ENCODE peak calls at places on chromosomes 16 and 17, in nine cellular contexts. One of them, this sample, is unnamed.

GRCh38 chr17:47994714-47995113 is 23.8 kb downstream of the CDK5RAP3 start:
- DNase-seq in NCI-H2029 treated with DMSO at 0.1 percent for 48 hours: no peak
- DNase-seq in activated CD8-positive, alpha-beta T cell treated with anti-CD3 and anti-CD28 coated beads, Interleukin-2, amount 10 ng/mL, durations not matched to agents 7 days and 5 days: no peak
- DNase-seq in OCI-M1: no peak
- DNase-seq in Peyer's patch: no peak
- DNase-seq in amniotic stem cell: no peak
- DNase-seq in ascending aorta: no peak
- DNase-seq in Daoy: no peak
- DNase-seq in naive thymus-derived CD8-positive, alpha-beta T cell: no peak
- DNase-seq in this sample: no peak

GRCh38 chr17:17356931-17357270 is 53.7 kb downstream of the NT5M start:
- DNase-seq in activated CD8-positive, alpha-beta T cell treated with anti-CD3 and anti-CD28 coated beads, Interleukin-2, amount 10 ng/mL, durations not matched to agents 7 days and 5 days: no peak
- DNase-seq in ascending aorta: no peak
- DNase-seq in amniotic stem cell: no peak
- DNase-seq in Daoy: no peak
- DNase-seq in naive thymus-derived CD8-positive, alpha-beta T cell: no peak
- DNase-seq in Peyer's patch: no peak
- DNase-seq in NCI-H2029 treated with DMSO at 0.1 percent for 48 hours: no peak
- DNase-seq in OCI-M1: no peak
- DNase-seq in this sample: no peak

GRCh38 chr17:77746901-77747620 is 211.4 kb upstream of the TNRC6C start:
- DNase-seq in amniotic stem cell: no peak
- DNase-seq in activated CD8-positive, alpha-beta T cell treated with anti-CD3 and anti-CD28 coated beads, Interleukin-2, amount 10 ng/mL, durations not matched to agents 7 days and 5 days: no peak
- DNase-seq in OCI-M1: no peak
- DNase-seq in Peyer's patch: no peak
- DNase-seq in ascending aorta: peak; percentile 18
- DNase-seq in naive thymus-derived CD8-positive, alpha-beta T cell: no peak
- DNase-seq in NCI-H2029 treated with DMSO at 0.1 percent for 48 hours: no peak
- DNase-seq in Daoy: no peak
- DNase-seq in this sample: no peak

GRCh38 chr16:28534542-28535373 is 4.0 kb downstream of the NUPR1 start:
- DNase-seq in ascending aorta: peak; percentile 84
- DNase-seq in NCI-H2029 treated with DMSO at 0.1 percent for 48 hours: no peak
- DNase-seq in amniotic stem cell: no peak
- DNase-seq in Peyer's patch: no peak
- DNase-seq in Daoy: no peak
- DNase-seq in activated CD8-positive, alpha-beta T cell treated with anti-CD3 and anti-CD28 coated beads, Interleukin-2, amount 10 ng/mL, durations not matched to agents 7 days and 5 days: no peak
- DNase-seq in OCI-M1: peak; percentile 46
- DNase-seq in naive thymus-derived CD8-positive, alpha-beta T cell: peak; percentile 45
- DNase-seq in this sample: no peak

GRCh38 chr16:89290472-89290871 is 73.0 kb downstream of the ZNF778 start:
- DNase-seq in Peyer's patch: no peak
- DNase-seq in naive thymus-derived CD8-positive, alpha-beta T cell: no peak
- DNase-seq in activated CD8-positive, alpha-beta T cell treated with anti-CD3 and anti-CD28 coated beads, Interleukin-2, amount 10 ng/mL, durations not matched to agents 7 days and 5 days: no peak
- DNase-seq in ascending aorta: no peak
- DNase-seq in NCI-H2029 treated with DMSO at 0.1 percent for 48 hours: no peak
- DNase-seq in amniotic stem cell: no peak
- DNase-seq in OCI-M1: no peak
- DNase-seq in Daoy: no peak
- DNase-seq in this sample: no peak

GRCh38 chr17:52155301-52155700 is 3.2 kb downstream of the CA10 start:
- DNase-seq in Daoy: no peak
- DNase-seq in activated CD8-positive, alpha-beta T cell treated with anti-CD3 and anti-CD28 coated beads, Interleukin-2, amount 10 ng/mL, durations not matched to agents 7 days and 5 days: no peak
- DNase-seq in ascending aorta: no peak
- DNase-seq in NCI-H2029 treated with DMSO at 0.1 percent for 48 hours: no peak
- DNase-seq in Peyer's patch: no peak
- DNase-seq in naive thymus-derived CD8-positive, alpha-beta T cell: no peak
- DNase-seq in amniotic stem cell: no peak
- DNase-seq in OCI-M1: no peak
- DNase-seq in this sample: no peak

GRCh38 chr17:63696381-63696961 is 3.5 kb downstream of the LIMD2 start:
- DNase-seq in OCI-M1: peak; percentile 65
- DNase-seq in Daoy: peak; percentile 42
- DNase-seq in NCI-H2029 treated with DMSO at 0.1 percent for 48 hours: no peak
- DNase-seq in naive thymus-derived CD8-positive, alpha-beta T cell: peak; percentile 58
- DNase-seq in activated CD8-positive, alpha-beta T cell treated with anti-CD3 and anti-CD28 coated beads, Interleukin-2, amount 10 ng/mL, durations not matched to agents 7 days and 5 days: peak; percentile 69
- DNase-seq in amniotic stem cell: no peak
- DNase-seq in Peyer's patch: peak; percentile 57
- DNase-seq in ascending aorta: no peak
- DNase-seq in this sample: peak; percentile 45

GRCh38 chr16:78705694-78706093 is 606.2 kb downstream of the WWOX start:
- DNase-seq in naive thymus-derived CD8-positive, alpha-beta T cell: peak; percentile 1
- DNase-seq in Daoy: peak; percentile 18
- DNase-seq in amniotic stem cell: no peak
- DNase-seq in activated CD8-positive, alpha-beta T cell treated with anti-CD3 and anti-CD28 coated beads, Interleukin-2, amount 10 ng/mL, durations not matched to agents 7 days and 5 days: no peak
- DNase-seq in OCI-M1: peak; percentile 32
- DNase-seq in Peyer's patch: no peak
- DNase-seq in NCI-H2029 treated with DMSO at 0.1 percent for 48 hours: no peak
- DNase-seq in ascending aorta: no peak
- DNase-seq in this sample: no peak

GRCh38 chr17:83081561-83082201 is 2.3 kb downstream of the METRNL start:
- DNase-seq in OCI-M1: no peak
- DNase-seq in naive thymus-derived CD8-positive, alpha-beta T cell: peak; percentile 30
- DNase-seq in ascending aorta: peak; percentile 86
- DNase-seq in Peyer's patch: peak; percentile 74
- DNase-seq in amniotic stem cell: no peak
- DNase-seq in activated CD8-positive, alpha-beta T cell treated with anti-CD3 and anti-CD28 coated beads, Interleukin-2, amount 10 ng/mL, durations not matched to agents 7 days and 5 days: no peak
- DNase-seq in NCI-H2029 treated with DMSO at 0.1 percent for 48 hours: no peak
- DNase-seq in Daoy: no peak
- DNase-seq in this sample: peak; percentile 60

GRCh38 chr16:89024546-89024945 is 47.5 kb upstream of the CBFA2T3 start:
- DNase-seq in Peyer's patch: no peak
- DNase-seq in activated CD8-positive, alpha-beta T cell treated with anti-CD3 and anti-CD28 coated beads, Interleukin-2, amount 10 ng/mL, durations not matched to agents 7 days and 5 days: no peak
- DNase-seq in naive thymus-derived CD8-positive, alpha-beta T cell: no peak
- DNase-seq in OCI-M1: no peak
- DNase-seq in Daoy: no peak
- DNase-seq in amniotic stem cell: no peak
- DNase-seq in NCI-H2029 treated with DMSO at 0.1 percent for 48 hours: no peak
- DNase-seq in ascending aorta: no peak
- DNase-seq in this sample: no peak

GRCh38 chr17:57444632-57445031 is 188.3 kb downstream of the MSI2 start:
- DNase-seq in Peyer's patch: no peak
- DNase-seq in OCI-M1: no peak
- DNase-seq in naive thymus-derived CD8-positive, alpha-beta T cell: no peak
- DNase-seq in Daoy: no peak
- DNase-seq in ascending aorta: no peak
- DNase-seq in NCI-H2029 treated with DMSO at 0.1 percent for 48 hours: no peak
- DNase-seq in activated CD8-positive, alpha-beta T cell treated with anti-CD3 and anti-CD28 coated beads, Interleukin-2, amount 10 ng/mL, durations not matched to agents 7 days and 5 days: no peak
- DNase-seq in amniotic stem cell: no peak
- DNase-seq in this sample: no peak

GRCh38 chr17:3004150-3004801 is 59.1 kb downstream of the OR1D5 start:
- DNase-seq in Peyer's patch: peak; percentile 86
- DNase-seq in Daoy: peak; percentile 99
- DNase-seq in ascending aorta: peak; percentile 99
- DNase-seq in OCI-M1: no peak
- DNase-seq in NCI-H2029 treated with DMSO at 0.1 percent for 48 hours: peak; percentile 74
- DNase-seq in amniotic stem cell: no peak
- DNase-seq in naive thymus-derived CD8-positive, alpha-beta T cell: peak; percentile 80
- DNase-seq in activated CD8-positive, alpha-beta T cell treated with anti-CD3 and anti-CD28 coated beads, Interleukin-2, amount 10 ng/mL, durations not matched to agents 7 days and 5 days: peak; percentile 23
- DNase-seq in this sample: peak; percentile 65

GRCh38 chr16:51487880-51488279 is 336.8 kb upstream of the SALL1 start:
- DNase-seq in OCI-M1: no peak
- DNase-seq in NCI-H2029 treated with DMSO at 0.1 percent for 48 hours: no peak
- DNase-seq in Daoy: no peak
- DNase-seq in amniotic stem cell: no peak
- DNase-seq in naive thymus-derived CD8-positive, alpha-beta T cell: no peak
- DNase-seq in Peyer's patch: no peak
- DNase-seq in ascending aorta: no peak
- DNase-seq in activated CD8-positive, alpha-beta T cell treated with anti-CD3 and anti-CD28 coated beads, Interleukin-2, amount 10 ng/mL, durations not matched to agents 7 days and 5 days: no peak
- DNase-seq in this sample: no peak

GRCh38 chr17:73794336-73794735 is 150.1 kb upstream of the SDK2 start:
- DNase-seq in Daoy: no peak
- DNase-seq in activated CD8-positive, alpha-beta T cell treated with anti-CD3 and anti-CD28 coated beads, Interleukin-2, amount 10 ng/mL, durations not matched to agents 7 days and 5 days: no peak
- DNase-seq in naive thymus-derived CD8-positive, alpha-beta T cell: no peak
- DNase-seq in OCI-M1: no peak
- DNase-seq in NCI-H2029 treated with DMSO at 0.1 percent for 48 hours: no peak
- DNase-seq in ascending aorta: peak; percentile 51
- DNase-seq in amniotic stem cell: no peak
- DNase-seq in Peyer's patch: no peak
- DNase-seq in this sample: no peak

GRCh38 chr16:14069818-14070217 is 1.3 kb upstream of the MRTFB start:
- DNase-seq in activated CD8-positive, alpha-beta T cell treated with anti-CD3 and anti-CD28 coated beads, Interleukin-2, amount 10 ng/mL, durations not matched to agents 7 days and 5 days: no peak
- DNase-seq in OCI-M1: no peak
- DNase-seq in Peyer's patch: no peak
- DNase-seq in NCI-H2029 treated with DMSO at 0.1 percent for 48 hours: no peak
- DNase-seq in ascending aorta: no peak
- DNase-seq in Daoy: no peak
- DNase-seq in amniotic stem cell: no peak
- DNase-seq in naive thymus-derived CD8-positive, alpha-beta T cell: no peak
- DNase-seq in this sample: no peak

GRCh38 chr16:49510676-49511305 is 137.2 kb downstream of the C16orf78 start:
- DNase-seq in NCI-H2029 treated with DMSO at 0.1 percent for 48 hours: no peak
- DNase-seq in Daoy: no peak
- DNase-seq in naive thymus-derived CD8-positive, alpha-beta T cell: no peak
- DNase-seq in amniotic stem cell: no peak
- DNase-seq in ascending aorta: no peak
- DNase-seq in activated CD8-positive, alpha-beta T cell treated with anti-CD3 and anti-CD28 coated beads, Interleukin-2, amount 10 ng/mL, durations not matched to agents 7 days and 5 days: no peak
- DNase-seq in Peyer's patch: no peak
- DNase-seq in OCI-M1: no peak
- DNase-seq in this sample: no peak

GRCh38 chr16:50169555-50170096 is 16.5 kb downstream of the TENT4B start:
- DNase-seq in activated CD8-positive, alpha-beta T cell treated with anti-CD3 and anti-CD28 coated beads, Interleukin-2, amount 10 ng/mL, durations not matched to agents 7 days and 5 days: no peak
- DNase-seq in Peyer's patch: no peak
- DNase-seq in ascending aorta: no peak
- DNase-seq in NCI-H2029 treated with DMSO at 0.1 percent for 48 hours: no peak
- DNase-seq in naive thymus-derived CD8-positive, alpha-beta T cell: no peak
- DNase-seq in OCI-M1: no peak
- DNase-seq in amniotic stem cell: no peak
- DNase-seq in Daoy: no peak
- DNase-seq in this sample: no peak

GRCh38 chr16:12459401-12459791 is 344.3 kb downstream of the CPPED1 start:
- DNase-seq in ascending aorta: peak; percentile 73
- DNase-seq in Daoy: no peak
- DNase-seq in OCI-M1: peak; percentile 56
- DNase-seq in amniotic stem cell: no peak
- DNase-seq in naive thymus-derived CD8-positive, alpha-beta T cell: no peak
- DNase-seq in NCI-H2029 treated with DMSO at 0.1 percent for 48 hours: no peak
- DNase-seq in Peyer's patch: no peak
- DNase-seq in activated CD8-positive, alpha-beta T cell treated with anti-CD3 and anti-CD28 coated beads, Interleukin-2, amount 10 ng/mL, durations not matched to agents 7 days and 5 days: no peak
- DNase-seq in this sample: no peak

GRCh38 chr16:17370233-17371013 is 100.3 kb downstream of the XYLT1 start:
- DNase-seq in amniotic stem cell: no peak
- DNase-seq in naive thymus-derived CD8-positive, alpha-beta T cell: peak; percentile 22
- DNase-seq in Peyer's patch: no peak
- DNase-seq in activated CD8-positive, alpha-beta T cell treated with anti-CD3 and anti-CD28 coated beads, Interleukin-2, amount 10 ng/mL, durations not matched to agents 7 days and 5 days: peak; percentile 51
- DNase-seq in OCI-M1: no peak
- DNase-seq in NCI-H2029 treated with DMSO at 0.1 percent for 48 hours: no peak
- DNase-seq in Daoy: peak; percentile 46
- DNase-seq in ascending aorta: no peak
- DNase-seq in this sample: no peak

GRCh38 chr17:30336369-30337171 is 2.7 kb upstream of the TMIGD1 start:
- DNase-seq in naive thymus-derived CD8-positive, alpha-beta T cell: peak; percentile 78
- DNase-seq in Daoy: peak; percentile 60
- DNase-seq in OCI-M1: peak; percentile 94
- DNase-seq in ascending aorta: no peak
- DNase-seq in NCI-H2029 treated with DMSO at 0.1 percent for 48 hours: peak; percentile 89
- DNase-seq in activated CD8-positive, alpha-beta T cell treated with anti-CD3 and anti-CD28 coated beads, Interleukin-2, amount 10 ng/mL, durations not matched to agents 7 days and 5 days: peak; percentile 78
- DNase-seq in amniotic stem cell: no peak
- DNase-seq in Peyer's patch: no peak
- DNase-seq in this sample: peak; percentile 50

GRCh38 chr16:48353565-48354163 is 31.5 kb downstream of the SIAH1 start:
- DNase-seq in activated CD8-positive, alpha-beta T cell treated with anti-CD3 and anti-CD28 coated beads, Interleukin-2, amount 10 ng/mL, durations not matched to agents 7 days and 5 days: peak; percentile 80
- DNase-seq in naive thymus-derived CD8-positive, alpha-beta T cell: peak; percentile 79
- DNase-seq in amniotic stem cell: peak; percentile 40
- DNase-seq in NCI-H2029 treated with DMSO at 0.1 percent for 48 hours: no peak
- DNase-seq in Daoy: peak; percentile 66
- DNase-seq in Peyer's patch: peak; percentile 62
- DNase-seq in OCI-M1: peak; percentile 81
- DNase-seq in ascending aorta: peak; percentile 75
- DNase-seq in this sample: peak; percentile 56

GRCh38 chr16:50692999-50693781 is at the start of gene NOD2:
- DNase-seq in activated CD8-positive, alpha-beta T cell treated with anti-CD3 and anti-CD28 coated beads, Interleukin-2, amount 10 ng/mL, durations not matched to agents 7 days and 5 days: no peak
- DNase-seq in Daoy: peak; percentile 12
- DNase-seq in naive thymus-derived CD8-positive, alpha-beta T cell: no peak
- DNase-seq in NCI-H2029 treated with DMSO at 0.1 percent for 48 hours: no peak
- DNase-seq in ascending aorta: no peak
- DNase-seq in OCI-M1: no peak
- DNase-seq in Peyer's patch: no peak
- DNase-seq in amniotic stem cell: no peak
- DNase-seq in this sample: no peak

GRCh38 chr16:80300876-80301275 is 239.9 kb upstream of the DYNLRB2 start:
- DNase-seq in NCI-H2029 treated with DMSO at 0.1 percent for 48 hours: no peak
- DNase-seq in amniotic stem cell: no peak
- DNase-seq in Daoy: peak; percentile 46
- DNase-seq in Peyer's patch: no peak
- DNase-seq in naive thymus-derived CD8-positive, alpha-beta T cell: no peak
- DNase-seq in ascending aorta: no peak
- DNase-seq in OCI-M1: no peak
- DNase-seq in activated CD8-positive, alpha-beta T cell treated with anti-CD3 and anti-CD28 coated beads, Interleukin-2, amount 10 ng/mL, durations not matched to agents 7 days and 5 days: no peak
- DNase-seq in this sample: no peak

GRCh38 chr17:41009301-41009760 is 403 bp upstream of the KRTAP3-1 start:
- DNase-seq in Daoy: no peak
- DNase-seq in activated CD8-positive, alpha-beta T cell treated with anti-CD3 and anti-CD28 coated beads, Interleukin-2, amount 10 ng/mL, durations not matched to agents 7 days and 5 days: no peak
- DNase-seq in naive thymus-derived CD8-positive, alpha-beta T cell: no peak
- DNase-seq in OCI-M1: no peak
- DNase-seq in amniotic stem cell: no peak
- DNase-seq in Peyer's patch: no peak
- DNase-seq in ascending aorta: no peak
- DNase-seq in NCI-H2029 treated with DMSO at 0.1 percent for 48 hours: peak; percentile 36
- DNase-seq in this sample: no peak